ENCODE peak calls at places on chromosomes 12 and 14, in seven cellular contexts. C is fibroblast of mammary gland, T is EL, M is hippocampal formation, K is NCI-H1105, G is T follicular helper cell, L is T-helper 17 cell. Z is an unnamed sample.

GRCh38 chr12:47808049-47808448 is 11.7 kb downstream of the HDAC7 start:
- DNase-seq in C (peak; percentile 53), T (peak; percentile 27), G (peak; percentile 67), K (no peak), L (peak; percentile 50), M (no peak), Z (peak; percentile 54)

GRCh38 chr14:50383618-50384225 is 13.0 kb downstream of the CDKL1 start:
- DNase-seq in L (no peak), T (no peak), M (no peak), C (no peak), K (no peak), G (no peak), Z (peak; percentile 59)

GRCh38 chr12:1544991-1545700 is 49.2 kb downstream of the FBXL14 start:
- DNase-seq in L (no peak), T (peak; percentile 36), M (peak; percentile 1), K (no peak), C (peak; percentile 66), G (no peak), Z (peak; percentile 28)

GRCh38 chr12:54977155-54977554 is 7.4 kb downstream of the TESPA1 start:
- DNase-seq in T (peak; percentile 60), M (no peak), K (no peak), L (no peak), G (no peak), C (peak; percentile 69), Z (peak; percentile 76)

GRCh38 chr12:2580821-2581220 is 213.9 kb upstream of the FKBP4 start:
- DNase-seq in T (peak; percentile 11), C (peak; percentile 17), G (no peak), M (no peak), L (no peak), K (no peak), Z (peak; percentile 29)

GRCh38 chr14:72608391-72609204 is 285.3 kb downstream of the DPF3 start:
- DNase-seq in L (no peak), M (no peak), G (no peak), C (peak; percentile 93), T (peak; percentile 98), K (no peak), Z (peak; percentile 92)

GRCh38 chr12:12349711-12350665 is at the start of gene MANSC1:
- DNase-seq in M (peak; percentile 30), L (peak; percentile 24), C (peak; percentile 20), T (peak; percentile 50), K (peak; percentile 68), G (peak; percentile 21), Z (peak; percentile 8)

GRCh38 chr12:2229661-2230539 is 177.1 kb downstream of the CACNA1C start:
- DNase-seq in C (no peak), K (no peak), L (no peak), T (no peak), G (no peak), M (no peak), Z (no peak)

GRCh38 chr14:58298477-58298879 is at the start of gene ARID4A:
- DNase-seq in L (peak; percentile 65), G (peak; percentile 82), T (no peak), K (no peak), C (no peak), M (no peak), Z (no peak)

GRCh38 chr12:126770188-126770587 is 1496.8 kb upstream of the TMEM132C start:
- DNase-seq in K (no peak), L (no peak), T (no peak), G (no peak), C (peak; percentile 6), M (no peak), Z (no peak)

GRCh38 chr14:103727313-103728000 is 11.8 kb downstream of the ZFYVE21 start:
- DNase-seq in T (no peak), M (no peak), G (no peak), C (no peak), K (no peak), L (no peak), Z (no peak)

GRCh38 chr12:68259318-68259940 is 6.0 kb upstream of the IL22 start:
- DNase-seq in L (no peak), G (no peak), T (peak; percentile 90), K (no peak), M (no peak), C (peak; percentile 91), Z (peak; percentile 94)

GRCh38 chr14:93160353-93160801 is 24.3 kb downstream of the MOAP1 start:
- DNase-seq in C (peak; percentile 20), K (no peak), M (no peak), L (no peak), T (peak; percentile 20), G (no peak), Z (peak; percentile 7)

GRCh38 chr14:105532735-105533141 is 6.4 kb downstream of the TMEM121 start:
- DNase-seq in L (no peak), K (no peak), G (no peak), C (peak; percentile 22), M (no peak), T (peak; percentile 32), Z (peak; percentile 3)

GRCh38 chr12:4579305-4580097 is 17.5 kb downstream of the DYRK4 start:
- DNase-seq in K (no peak), G (no peak), L (no peak), T (peak; percentile 5), C (peak; percentile 30), M (no peak), Z (peak; percentile 12)

GRCh38 chr12:116338064-116338872 is 60.8 kb upstream of the MED13L start:
- DNase-seq in T (no peak), L (no peak), K (no peak), M (no peak), G (no peak), C (no peak), Z (no peak)

GRCh38 chr14:40623641-40624040 is 983.0 kb upstream of the LRFN5 start:
- DNase-seq in C (no peak), K (peak; percentile 83), L (no peak), M (no peak), G (no peak), T (no peak), Z (no peak)

GRCh38 chr12:105329926-105330282 is 587 bp upstream of the C12orf75 start:
- DNase-seq in C (no peak), G (no peak), T (no peak), L (no peak), K (no peak), M (no peak), Z (no peak)

GRCh38 chr14:68191567-68192321 is 372.2 kb downstream of the RAD51B start:
- DNase-seq in C (peak; percentile 45), M (no peak), K (no peak), T (no peak), L (no peak), G (no peak), Z (peak; percentile 94)

GRCh38 chr12:12086975-12087692 is 16.4 kb downstream of the BCL2L14 start:
- DNase-seq in K (no peak), M (no peak), L (no peak), T (no peak), C (no peak), G (no peak), Z (no peak)

GRCh38 chr12:126819554-126819953 is 1447.4 kb upstream of the TMEM132C start:
- DNase-seq in T (no peak), C (no peak), L (no peak), K (no peak), M (no peak), G (no peak), Z (no peak)

Z was measured in amniotic epithelial cell.